ENCODE peak calls at places on chromosome 20, in ten cellular contexts. One of them, this sample, is unnamed.

GRCh38 chr20:6651016-6651415 is 116.5 kb upstream of the BMP2 start:
- DNase-seq in endothelial cell: no peak
- DNase-seq in astrocyte of the spinal cord: peak
- DNase-seq in brain microvascular endothelial cell: peak
- DNase-seq in MM.1S: no peak
- DNase-seq in mesothelial cell of epicardium: no peak
- DNase-seq in OCI-LY7: no peak
- DNase-seq in Panc1: peak
- DNase-seq in breast epithelium: no peak
- DNase-seq in neural crest cell: no peak
- DNase-seq in this sample: no peak

GRCh38 chr20:32474967-32475819 is 109.9 kb downstream of the NOL4L start:
- DNase-seq in OCI-LY7: no peak
- DNase-seq in mesothelial cell of epicardium: peak
- DNase-seq in astrocyte of the spinal cord: peak
- DNase-seq in Panc1: no peak
- DNase-seq in breast epithelium: peak
- DNase-seq in brain microvascular endothelial cell: peak
- DNase-seq in MM.1S: no peak
- DNase-seq in endothelial cell: peak
- DNase-seq in neural crest cell: peak
- DNase-seq in this sample: peak

GRCh38 chr20:35630636-35631035 is 15.0 kb downstream of the SPAG4 start:
- DNase-seq in Panc1: no peak
- DNase-seq in mesothelial cell of epicardium: no peak
- DNase-seq in endothelial cell: no peak
- DNase-seq in OCI-LY7: no peak
- DNase-seq in breast epithelium: no peak
- DNase-seq in brain microvascular endothelial cell: no peak
- DNase-seq in MM.1S: no peak
- DNase-seq in neural crest cell: no peak
- DNase-seq in astrocyte of the spinal cord: no peak
- DNase-seq in this sample: no peak

GRCh38 chr20:49656304-49656703 is 57.4 kb downstream of the B4GALT5 start:
- DNase-seq in mesothelial cell of epicardium: no peak
- DNase-seq in OCI-LY7: no peak
- DNase-seq in brain microvascular endothelial cell: no peak
- DNase-seq in Panc1: no peak
- DNase-seq in neural crest cell: no peak
- DNase-seq in astrocyte of the spinal cord: peak
- DNase-seq in MM.1S: no peak
- DNase-seq in breast epithelium: no peak
- DNase-seq in endothelial cell: no peak
- DNase-seq in this sample: no peak

GRCh38 chr20:49579195-49579594 is 11.3 kb upstream of the PTGIS start:
- DNase-seq in brain microvascular endothelial cell: no peak
- DNase-seq in neural crest cell: no peak
- DNase-seq in breast epithelium: no peak
- DNase-seq in Panc1: no peak
- DNase-seq in astrocyte of the spinal cord: no peak
- DNase-seq in OCI-LY7: no peak
- DNase-seq in mesothelial cell of epicardium: no peak
- DNase-seq in endothelial cell: no peak
- DNase-seq in MM.1S: no peak
- DNase-seq in this sample: no peak

GRCh38 chr20:45812157-45813005 is at the start of gene UBE2C:
- DNase-seq in neural crest cell: peak
- DNase-seq in Panc1: peak
- DNase-seq in breast epithelium: peak
- DNase-seq in astrocyte of the spinal cord: peak
- DNase-seq in OCI-LY7: peak
- DNase-seq in brain microvascular endothelial cell: peak
- DNase-seq in mesothelial cell of epicardium: peak
- DNase-seq in MM.1S: peak
- DNase-seq in endothelial cell: peak
- DNase-seq in this sample: peak

GRCh38 chr20:38112249-38112942 is 52.7 kb downstream of the TGM2 start:
- DNase-seq in mesothelial cell of epicardium: no peak
- DNase-seq in brain microvascular endothelial cell: no peak
- DNase-seq in Panc1: no peak
- DNase-seq in breast epithelium: no peak
- DNase-seq in OCI-LY7: no peak
- DNase-seq in neural crest cell: no peak
- DNase-seq in MM.1S: no peak
- DNase-seq in astrocyte of the spinal cord: no peak
- DNase-seq in endothelial cell: no peak
- DNase-seq in this sample: no peak

GRCh38 chr20:33394718-33395117 is 6.6 kb downstream of the CDK5RAP1 start:
- DNase-seq in brain microvascular endothelial cell: no peak
- DNase-seq in endothelial cell: no peak
- DNase-seq in mesothelial cell of epicardium: no peak
- DNase-seq in breast epithelium: no peak
- DNase-seq in neural crest cell: no peak
- DNase-seq in astrocyte of the spinal cord: no peak
- DNase-seq in Panc1: no peak
- DNase-seq in MM.1S: no peak
- DNase-seq in OCI-LY7: no peak
- DNase-seq in this sample: no peak

GRCh38 chr20:7195704-7196103 is 428.2 kb downstream of the BMP2 start:
- DNase-seq in breast epithelium: no peak
- DNase-seq in neural crest cell: no peak
- DNase-seq in astrocyte of the spinal cord: peak
- DNase-seq in Panc1: peak
- DNase-seq in mesothelial cell of epicardium: no peak
- DNase-seq in brain microvascular endothelial cell: peak
- DNase-seq in OCI-LY7: no peak
- DNase-seq in endothelial cell: no peak
- DNase-seq in MM.1S: no peak
- DNase-seq in this sample: no peak

GRCh38 chr20:59421089-59421488 is 120.7 kb downstream of the EDN3 start:
- DNase-seq in endothelial cell: no peak
- DNase-seq in astrocyte of the spinal cord: no peak
- DNase-seq in Panc1: no peak
- DNase-seq in OCI-LY7: no peak
- DNase-seq in breast epithelium: no peak
- DNase-seq in mesothelial cell of epicardium: no peak
- DNase-seq in neural crest cell: no peak
- DNase-seq in brain microvascular endothelial cell: no peak
- DNase-seq in MM.1S: no peak
- DNase-seq in this sample: no peak

GRCh38 chr20:63128367-63128766 is 87.6 kb downstream of the YTHDF1 start:
- DNase-seq in Panc1: no peak
- DNase-seq in MM.1S: no peak
- DNase-seq in mesothelial cell of epicardium: peak
- DNase-seq in neural crest cell: no peak
- DNase-seq in OCI-LY7: no peak
- DNase-seq in breast epithelium: peak
- DNase-seq in brain microvascular endothelial cell: no peak
- DNase-seq in endothelial cell: no peak
- DNase-seq in astrocyte of the spinal cord: no peak
- DNase-seq in this sample: no peak

GRCh38 chr20:24756292-24757025 is 192.6 kb upstream of the CST7 start:
- DNase-seq in breast epithelium: no peak
- DNase-seq in mesothelial cell of epicardium: no peak
- DNase-seq in endothelial cell: no peak
- DNase-seq in astrocyte of the spinal cord: no peak
- DNase-seq in MM.1S: no peak
- DNase-seq in brain microvascular endothelial cell: no peak
- DNase-seq in OCI-LY7: no peak
- DNase-seq in Panc1: no peak
- DNase-seq in neural crest cell: no peak
- DNase-seq in this sample: no peak

GRCh38 chr20:46959081-46959692 is 64.5 kb downstream of the EYA2 start:
- DNase-seq in breast epithelium: no peak
- DNase-seq in OCI-LY7: no peak
- DNase-seq in endothelial cell: no peak
- DNase-seq in MM.1S: no peak
- DNase-seq in astrocyte of the spinal cord: peak
- DNase-seq in neural crest cell: no peak
- DNase-seq in Panc1: peak
- DNase-seq in brain microvascular endothelial cell: peak
- DNase-seq in mesothelial cell of epicardium: no peak
- DNase-seq in this sample: no peak

GRCh38 chr20:59835448-59836395 is 97.7 kb downstream of the SYCP2 start:
- DNase-seq in OCI-LY7: no peak
- DNase-seq in Panc1: no peak
- DNase-seq in MM.1S: no peak
- DNase-seq in neural crest cell: peak
- DNase-seq in astrocyte of the spinal cord: peak
- DNase-seq in endothelial cell: peak
- DNase-seq in breast epithelium: peak
- DNase-seq in brain microvascular endothelial cell: peak
- DNase-seq in mesothelial cell of epicardium: no peak
- DNase-seq in this sample: peak

GRCh38 chr20:47551240-47551639 is 49.6 kb downstream of the NCOA3 start:
- DNase-seq in brain microvascular endothelial cell: no peak
- DNase-seq in breast epithelium: no peak
- DNase-seq in Panc1: no peak
- DNase-seq in MM.1S: no peak
- DNase-seq in astrocyte of the spinal cord: no peak
- DNase-seq in neural crest cell: no peak
- DNase-seq in OCI-LY7: no peak
- DNase-seq in endothelial cell: no peak
- DNase-seq in mesothelial cell of epicardium: no peak
- DNase-seq in this sample: no peak

GRCh38 chr20:5513975-5514516 is 197.3 kb upstream of the PROKR2 start:
- DNase-seq in mesothelial cell of epicardium: no peak
- DNase-seq in breast epithelium: no peak
- DNase-seq in MM.1S: no peak
- DNase-seq in brain microvascular endothelial cell: no peak
- DNase-seq in astrocyte of the spinal cord: peak
- DNase-seq in Panc1: peak
- DNase-seq in neural crest cell: no peak
- DNase-seq in endothelial cell: no peak
- DNase-seq in OCI-LY7: no peak
- DNase-seq in this sample: no peak
- TF ChIP-seq CTCF in mesothelial cell of epicardium: no peak
- TF ChIP-seq CTCF in breast epithelium: no peak
- TF ChIP-seq CTCF in MM.1S: no peak
- TF ChIP-seq CTCF in brain microvascular endothelial cell: no peak
- TF ChIP-seq CTCF in astrocyte of the spinal cord: no peak
- TF ChIP-seq CTCF in Panc1: no peak
- TF ChIP-seq CTCF in neural crest cell: no peak
- TF ChIP-seq CTCF in endothelial cell: no peak
- TF ChIP-seq CTCF in OCI-LY7: no peak
- TF ChIP-seq CTCF in this sample: no peak

DNA sequence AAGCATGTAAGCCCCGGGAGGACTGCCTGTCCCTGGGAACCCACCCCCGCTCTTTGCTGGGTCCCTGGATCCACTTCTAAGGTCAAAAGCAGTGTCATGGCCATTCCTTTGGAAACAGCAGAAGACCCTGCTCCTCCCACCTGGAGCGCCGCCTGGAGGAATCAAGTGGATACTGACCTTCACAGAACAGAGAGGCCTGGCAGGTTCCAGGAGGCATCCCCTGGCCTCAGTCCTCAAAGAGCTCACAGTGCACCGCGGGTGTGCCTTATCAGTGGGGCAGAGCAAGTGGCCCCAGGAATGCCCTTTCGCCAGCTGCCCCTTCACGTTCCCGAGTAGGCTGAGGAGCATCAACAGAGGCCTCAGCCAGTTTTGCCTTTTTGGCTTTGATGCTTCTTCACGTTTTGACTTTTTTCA is 11.1 kb upstream of the SLC4A11 start:
- DNase-seq in breast epithelium: no peak
- DNase-seq in OCI-LY7: no peak
- DNase-seq in Panc1: no peak
- DNase-seq in neural crest cell: peak
- DNase-seq in endothelial cell: peak
- DNase-seq in astrocyte of the spinal cord: no peak
- DNase-seq in brain microvascular endothelial cell: no peak
- DNase-seq in MM.1S: no peak
- DNase-seq in mesothelial cell of epicardium: no peak
- DNase-seq in this sample: no peak
- TF ChIP-seq CTCF in breast epithelium: no peak
- TF ChIP-seq CTCF in OCI-LY7: peak
- TF ChIP-seq CTCF in Panc1: peak
- TF ChIP-seq CTCF in neural crest cell: peak
- TF ChIP-seq CTCF in endothelial cell: peak
- TF ChIP-seq CTCF in astrocyte of the spinal cord: peak
- TF ChIP-seq CTCF in brain microvascular endothelial cell: peak
- TF ChIP-seq CTCF in MM.1S: peak
- TF ChIP-seq CTCF in mesothelial cell of epicardium: no peak
- TF ChIP-seq CTCF in this sample: no peak

GRCh38 chr20:13220857-13221297 is at the start of gene ISM1:
- DNase-seq in mesothelial cell of epicardium: peak
- DNase-seq in neural crest cell: peak
- DNase-seq in MM.1S: peak
- DNase-seq in breast epithelium: no peak
- DNase-seq in astrocyte of the spinal cord: peak
- DNase-seq in OCI-LY7: no peak
- DNase-seq in Panc1: no peak
- DNase-seq in endothelial cell: peak
- DNase-seq in brain microvascular endothelial cell: no peak
- DNase-seq in this sample: peak

GRCh38 chr20:13219327-13220193 is 1.5 kb upstream of the ISM1 start:
- DNase-seq in MM.1S: no peak
- DNase-seq in brain microvascular endothelial cell: no peak
- DNase-seq in endothelial cell: no peak
- DNase-seq in OCI-LY7: no peak
- DNase-seq in breast epithelium: no peak
- DNase-seq in Panc1: no peak
- DNase-seq in mesothelial cell of epicardium: no peak
- DNase-seq in astrocyte of the spinal cord: no peak
- DNase-seq in neural crest cell: no peak
- DNase-seq in this sample: no peak

GRCh38 chr20:13221313-13221672 is 219 bp downstream of the ISM1 start:
- DNase-seq in breast epithelium: no peak
- DNase-seq in brain microvascular endothelial cell: no peak
- DNase-seq in neural crest cell: no peak
- DNase-seq in mesothelial cell of epicardium: no peak
- DNase-seq in endothelial cell: no peak
- DNase-seq in OCI-LY7: no peak
- DNase-seq in MM.1S: no peak
- DNase-seq in astrocyte of the spinal cord: no peak
- DNase-seq in Panc1: no peak
- DNase-seq in this sample: no peak

GRCh38 chr20:13221673-13222318 is 722 bp downstream of the ISM1 start:
- DNase-seq in breast epithelium: no peak
- DNase-seq in brain microvascular endothelial cell: peak
- DNase-seq in MM.1S: peak
- DNase-seq in OCI-LY7: no peak
- DNase-seq in mesothelial cell of epicardium: peak
- DNase-seq in Panc1: no peak
- DNase-seq in neural crest cell: peak
- DNase-seq in astrocyte of the spinal cord: peak
- DNase-seq in endothelial cell: peak
- DNase-seq in this sample: peak

GRCh38 chr20:13220194-13220856 is 749 bp upstream of the ISM1 start:
- DNase-seq in brain microvascular endothelial cell: no peak
- DNase-seq in Panc1: no peak
- DNase-seq in OCI-LY7: no peak
- DNase-seq in mesothelial cell of epicardium: peak
- DNase-seq in MM.1S: no peak
- DNase-seq in astrocyte of the spinal cord: peak
- DNase-seq in endothelial cell: peak
- DNase-seq in neural crest cell: peak
- DNase-seq in breast epithelium: peak
- DNase-seq in this sample: peak
- TF ChIP-seq CTCF in brain microvascular endothelial cell: no peak
- TF ChIP-seq CTCF in Panc1: no peak
- TF ChIP-seq CTCF in OCI-LY7: no peak
- TF ChIP-seq CTCF in mesothelial cell of epicardium: no peak
- TF ChIP-seq CTCF in MM.1S: no peak
- TF ChIP-seq CTCF in astrocyte of the spinal cord: no peak
- TF ChIP-seq CTCF in endothelial cell: no peak
- TF ChIP-seq CTCF in neural crest cell: no peak
- TF ChIP-seq CTCF in breast epithelium: no peak
- TF ChIP-seq CTCF in this sample: no peak

GRCh38 chr20:1588869-1589460 is 30.8 kb downstream of the SIRPB1 start:
- DNase-seq in brain microvascular endothelial cell: no peak
- DNase-seq in neural crest cell: no peak
- DNase-seq in Panc1: no peak
- DNase-seq in breast epithelium: no peak
- DNase-seq in astrocyte of the spinal cord: no peak
- DNase-seq in MM.1S: no peak
- DNase-seq in endothelial cell: no peak
- DNase-seq in mesothelial cell of epicardium: no peak
- DNase-seq in OCI-LY7: no peak
- DNase-seq in this sample: no peak
- TF ChIP-seq CTCF in brain microvascular endothelial cell: no peak
- TF ChIP-seq CTCF in neural crest cell: no peak
- TF ChIP-seq CTCF in Panc1: peak
- TF ChIP-seq CTCF in breast epithelium: no peak
- TF ChIP-seq CTCF in astrocyte of the spinal cord: no peak
- TF ChIP-seq CTCF in MM.1S: peak
- TF ChIP-seq CTCF in endothelial cell: no peak
- TF ChIP-seq CTCF in mesothelial cell of epicardium: no peak
- TF ChIP-seq CTCF in OCI-LY7: peak
- TF ChIP-seq CTCF in this sample: no peak